ENCODE peak calls at places on chromosomes 2 and 18, in four cellular contexts. H is cardiac muscle cell, N is esophagus squamous epithelium, C is K562. Y is an unnamed sample. For H3K9me3, the result is how much of the 10 kb centered on the place peaks cover.

GRCh38 chr2:211416373-211416772 is 860.0 kb downstream of the CPS1 start:
- DNase-seq in N (no peak), C (no peak), H (no peak), Y (no peak)

GRCh38 chr2:178871536-178871935 is 64.3 kb upstream of the TTN start:
- DNase-seq in H (no peak), C (no peak), N (no peak), Y (no peak)

GRCh38 chr2:102046135-102046901 is 54.6 kb downstream of the IL1R2 start:
- DNase-seq in H (no peak), C (no peak), N (no peak), Y (no peak)

GRCh38 chr2:132489150-132489549 is 72.5 kb downstream of the GPR39 start:
- DNase-seq in C (no peak), H (peak), N (no peak), Y (no peak)

GRCh38 chr2:235011607-235011928 is 59.8 kb downstream of the SH3BP4 start:
- DNase-seq in H (peak), C (no peak), N (no peak), Y (no peak)

GRCh38 chr2:111160758-111161157 is 40.0 kb downstream of the BCL2L11 start:
- DNase-seq in H (no peak), C (no peak), N (no peak), Y (no peak)

GRCh38 chr2:70767094-70767698 is 804 bp downstream of the ADD2 start:
- DNase-seq in C (peak), N (no peak), H (peak), Y (no peak)

GRCh38 chr2:40760071-40760666 is 308.3 kb upstream of the SLC8A1 start:
- DNase-seq in H (peak), C (peak), N (no peak), Y (no peak)

GRCh38 chr2:207135801-207136457 is 29.8 kb downstream of the KLF7 start:
- DNase-seq in N (no peak), C (no peak), H (no peak), Y (no peak)

GRCh38 chr18:23237524-23238151 is 102.4 kb downstream of the CABLES1 start:
- DNase-seq in N (no peak), C (no peak), H (no peak), Y (peak)

GRCh38 chr2:28318462-28319117 is 74.1 kb upstream of the FOSL2 start:
- DNase-seq in N (no peak), H (no peak), C (no peak), Y (no peak)

GRCh38 chr2:205585451-205586045 is 96.8 kb upstream of the NRP2 start:
- DNase-seq in H (no peak), C (no peak), N (no peak), Y (no peak)

GRCh38 chr2:79910643-79911042 is 393.9 kb downstream of the LRRTM1 start:
- DNase-seq in H (no peak), C (no peak), N (no peak), Y (no peak)

GRCh38 chr2:45778720-45779171 is 127.3 kb downstream of the PRKCE start:
- DNase-seq in C (peak), H (peak), N (peak), Y (peak)

GRCh38 chr2:226796840-226797288 is 2.8 kb downstream of the IRS1 start:
- DNase-seq in H (no peak), C (no peak), N (no peak), Y (no peak)

GRCh38 chr2:85741811-85742507 is 11.8 kb upstream of the ATOH8 start:
- DNase-seq in C (no peak), N (no peak), H (no peak), Y (peak)

GRCh38 chr18:79484661-79485621 is 89.2 kb downstream of the NFATC1 start:
- DNase-seq in N (no peak), C (no peak), H (no peak), Y (no peak)
- H3K9me3 ChIP-seq in N (under half), C (under half), H (under half), Y (under half)

GRCh38 chr2:23386422-23387220 is 1.6 kb downstream of the KLHL29 start:
- DNase-seq in N (no peak), C (no peak), H (peak), Y (no peak)
- H3K27ac ChIP-seq in N (peak), C (no peak), H (no peak), Y (no peak)

DNA sequence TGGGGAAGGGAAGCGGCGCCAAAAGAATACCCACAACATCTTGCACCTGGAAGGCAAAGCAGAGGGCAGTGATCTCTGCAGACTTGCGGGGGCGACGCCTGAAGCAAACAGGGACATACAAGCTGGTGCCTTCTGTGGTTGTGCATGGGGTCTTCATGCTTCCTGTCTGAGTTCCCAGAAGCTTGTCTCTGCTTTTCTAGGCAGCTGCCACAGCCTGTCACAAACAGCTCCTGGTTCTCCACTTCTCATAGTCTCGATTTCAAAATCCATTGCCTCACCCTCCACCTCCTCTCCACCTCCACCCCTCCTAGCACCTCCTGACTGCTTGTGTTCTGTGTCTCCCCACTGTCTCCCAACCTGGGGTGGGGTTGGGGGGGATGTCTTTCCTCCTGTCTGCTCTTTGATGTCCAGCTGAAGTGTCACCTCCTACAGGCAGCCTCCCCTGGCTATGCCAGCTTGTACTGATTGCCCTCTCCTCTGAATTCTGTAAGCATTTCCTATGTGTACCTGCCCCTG is 1.7 kb upstream of the PROC start:
- DNase-seq in N (no peak), H (no peak), C (no peak), Y (no peak)
- H3K4me3 ChIP-seq in N (peak), H (peak), C (no peak), Y (peak)

GRCh38 chr2:94776036-94776435 is 95.2 kb upstream of the TEKT4 start:
- DNase-seq in H (no peak), C (no peak), N (no peak), Y (no peak)
- H3K9me3 ChIP-seq in H (under half), C (under half), N (under half), Y (under half)

DNA sequence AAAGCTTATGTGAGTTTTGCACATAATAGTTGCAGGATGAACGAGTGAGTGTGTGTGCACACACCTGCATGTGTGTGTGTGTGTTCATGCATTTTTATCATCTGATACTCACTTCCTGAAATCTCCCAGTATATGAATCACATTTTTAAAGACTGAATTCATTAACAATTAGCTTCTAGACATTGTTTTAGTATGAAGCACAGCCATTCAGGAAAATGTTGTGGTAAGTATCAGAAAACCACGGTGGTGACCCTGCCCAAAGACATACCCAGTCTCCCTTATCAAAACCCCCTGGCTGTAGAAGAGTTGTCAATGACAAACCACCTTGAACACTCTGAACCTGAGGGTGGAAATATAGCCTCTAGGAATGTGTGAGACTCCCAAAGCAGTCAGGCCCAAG is 220.8 kb downstream of the ALK start:
- DNase-seq in H (no peak), N (no peak), C (no peak), Y (no peak)
- H3K27ac ChIP-seq in H (no peak), N (no peak), C (no peak), Y (no peak)

GRCh38 chr2:233063269-233063975 is 3.3 kb downstream of the INPP5D start:
- DNase-seq in N (no peak), H (peak), C (no peak), Y (no peak)
- H3K4me3 ChIP-seq in N (no peak), H (no peak), C (no peak), Y (no peak)

DNA sequence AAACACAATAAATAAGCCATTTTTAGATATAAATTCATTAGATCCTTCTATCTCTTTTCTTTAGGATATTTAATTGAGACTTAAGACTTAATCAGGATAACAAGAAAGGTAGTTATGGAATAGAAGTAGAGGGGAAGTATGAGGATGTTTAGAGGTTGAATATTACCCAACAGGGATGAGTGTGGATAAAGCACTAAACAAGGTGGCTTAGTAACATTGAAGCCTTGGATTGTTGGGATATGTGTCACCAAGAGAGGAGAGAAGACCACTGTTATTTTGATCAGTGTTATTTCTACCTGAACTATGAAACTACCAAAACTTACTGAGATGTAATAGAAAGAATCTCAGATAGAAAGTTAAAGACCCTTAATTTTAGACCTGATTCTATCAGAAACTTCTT is 405.7 kb downstream of the PIK3C3 start:
- DNase-seq in H (no peak), N (no peak), C (no peak), Y (no peak)
- H3K9me3 ChIP-seq in H (under half), N (under half), C (under half), Y (under half)

Y was measured in thoracic aorta.